ENCODE peak calls at places on chromosome 12, in four cellular contexts. One of them, this sample, is unnamed. For H3K27me3, the result is how much of the 10 kb centered on the place peaks cover.

GRCh38 chr12:20593611-20594010 is 101.5 kb upstream of the SLCO1C1 start:
- DNase-seq in BE2C: no peak
- DNase-seq in dorsolateral prefrontal cortex: no peak
- DNase-seq in uterus: no peak
- DNase-seq in this sample: no peak

GRCh38 chr12:12079291-12079690 is 8.6 kb downstream of the BCL2L14 start:
- DNase-seq in dorsolateral prefrontal cortex: no peak
- DNase-seq in BE2C: no peak
- DNase-seq in uterus: no peak
- DNase-seq in this sample: no peak

GRCh38 chr12:2618291-2618995 is 176.3 kb upstream of the FKBP4 start:
- DNase-seq in BE2C: no peak
- DNase-seq in uterus: no peak
- DNase-seq in dorsolateral prefrontal cortex: no peak
- DNase-seq in this sample: no peak

GRCh38 chr12:132524405-132524804 is 34.5 kb downstream of the FBRSL1 start:
- DNase-seq in BE2C: no peak
- DNase-seq in dorsolateral prefrontal cortex: no peak
- DNase-seq in uterus: no peak
- DNase-seq in this sample: no peak

GRCh38 chr12:60173213-60174170 is 577.7 kb downstream of the SLC16A7 start:
- DNase-seq in dorsolateral prefrontal cortex: no peak
- DNase-seq in BE2C: no peak
- DNase-seq in uterus: no peak
- DNase-seq in this sample: no peak

GRCh38 chr12:111221296-111222026 is 147.4 kb downstream of the PHETA1 start:
- DNase-seq in uterus: no peak
- DNase-seq in dorsolateral prefrontal cortex: no peak
- DNase-seq in BE2C: no peak
- DNase-seq in this sample: no peak

GRCh38 chr12:68841717-68842116 is 33.7 kb downstream of the MDM2 start:
- DNase-seq in BE2C: no peak
- DNase-seq in dorsolateral prefrontal cortex: no peak
- DNase-seq in uterus: no peak
- DNase-seq in this sample: no peak

GRCh38 chr12:1318327-1319031 is 275.9 kb downstream of the FBXL14 start:
- DNase-seq in dorsolateral prefrontal cortex: no peak
- DNase-seq in BE2C: no peak
- DNase-seq in uterus: no peak
- DNase-seq in this sample: peak

GRCh38 chr12:63098851-63099250 is 52.1 kb downstream of the AVPR1A start:
- DNase-seq in BE2C: no peak
- DNase-seq in uterus: no peak
- DNase-seq in dorsolateral prefrontal cortex: no peak
- DNase-seq in this sample: no peak

GRCh38 chr12:90407841-90408240 is 547.1 kb downstream of the CCER1 start:
- DNase-seq in uterus: no peak
- DNase-seq in dorsolateral prefrontal cortex: no peak
- DNase-seq in BE2C: no peak
- DNase-seq in this sample: no peak

GRCh38 chr12:27164330-27165045 is 79.6 kb upstream of the STK38L start:
- DNase-seq in uterus: no peak
- DNase-seq in dorsolateral prefrontal cortex: peak
- DNase-seq in BE2C: no peak
- DNase-seq in this sample: no peak

GRCh38 chr12:58314610-58315009 is 373.2 kb downstream of the ATP23 start:
- DNase-seq in BE2C: no peak
- DNase-seq in dorsolateral prefrontal cortex: no peak
- DNase-seq in uterus: no peak
- DNase-seq in this sample: peak

DNA sequence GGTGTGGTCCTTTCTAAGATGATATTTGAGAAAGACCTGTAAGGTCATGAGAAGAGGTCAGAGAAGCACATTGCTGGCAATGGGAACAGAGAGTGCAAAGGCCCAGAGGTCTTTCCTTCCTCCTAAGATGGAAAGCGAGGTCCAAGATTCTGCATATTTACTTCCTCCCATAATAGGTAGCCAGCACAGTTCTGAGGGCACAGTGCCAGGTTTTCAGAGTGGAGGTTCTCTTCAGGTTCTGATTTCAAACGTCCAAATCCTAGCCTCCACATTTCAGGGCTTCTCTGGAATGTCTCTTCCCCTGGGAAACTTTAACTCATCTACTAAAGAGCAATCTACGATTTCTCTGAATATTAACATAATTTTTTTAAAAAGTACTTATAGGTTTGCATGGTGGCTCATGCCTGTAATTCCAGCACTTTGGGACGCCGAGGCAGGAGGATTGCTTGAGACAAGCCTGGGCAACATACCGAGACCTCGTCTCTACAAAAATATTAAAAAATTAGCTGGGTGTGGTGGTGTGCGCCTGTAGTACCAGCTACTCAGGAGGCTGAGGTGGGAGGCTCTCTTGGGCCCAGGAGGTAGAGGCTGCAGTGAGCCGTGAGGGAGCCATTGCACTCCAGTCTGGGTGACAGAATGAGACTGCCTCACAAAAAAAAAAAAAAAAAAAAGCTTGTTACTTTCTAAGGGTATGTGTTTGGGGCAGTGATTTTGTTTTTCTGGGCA is 526 bp upstream of the MRPL42 start:
- DNase-seq in BE2C: no peak
- DNase-seq in dorsolateral prefrontal cortex: no peak
- DNase-seq in uterus: peak
- DNase-seq in this sample: no peak
- H3K4me3 ChIP-seq in BE2C: peak
- H3K4me3 ChIP-seq in dorsolateral prefrontal cortex: peak
- H3K4me3 ChIP-seq in uterus: peak
- H3K4me3 ChIP-seq in this sample: no peak

GRCh38 chr12:131363841-131364425 is 347.0 kb upstream of the SFSWAP start:
- DNase-seq in BE2C: no peak
- DNase-seq in uterus: no peak
- DNase-seq in dorsolateral prefrontal cortex: no peak
- DNase-seq in this sample: no peak
- TF ChIP-seq CTCF in BE2C: no peak
- TF ChIP-seq CTCF in uterus: no peak
- TF ChIP-seq CTCF in dorsolateral prefrontal cortex: no peak
- TF ChIP-seq CTCF in this sample: no peak

GRCh38 chr12:54560374-54560858 is 11.0 kb downstream of the PDE1B start:
- DNase-seq in uterus: peak
- DNase-seq in dorsolateral prefrontal cortex: peak
- DNase-seq in BE2C: peak
- DNase-seq in this sample: no peak

GRCh38 chr12:54558759-54559158 is 9.4 kb downstream of the PDE1B start:
- DNase-seq in dorsolateral prefrontal cortex: no peak
- DNase-seq in uterus: no peak
- DNase-seq in BE2C: no peak
- DNase-seq in this sample: no peak

GRCh38 chr12:54562720-54563356 is 13.4 kb downstream of the PDE1B start:
- DNase-seq in dorsolateral prefrontal cortex: no peak
- DNase-seq in BE2C: no peak
- DNase-seq in uterus: no peak
- DNase-seq in this sample: no peak

GRCh38 chr12:54563787-54564186 is 14.4 kb downstream of the PDE1B start:
- DNase-seq in dorsolateral prefrontal cortex: no peak
- DNase-seq in BE2C: no peak
- DNase-seq in uterus: no peak
- DNase-seq in this sample: no peak

GRCh38 chr12:54561164-54561563 is 11.8 kb downstream of the PDE1B start:
- DNase-seq in uterus: peak
- DNase-seq in dorsolateral prefrontal cortex: no peak
- DNase-seq in BE2C: no peak
- DNase-seq in this sample: no peak
- H3K27me3 ChIP-seq in uterus: under half
- H3K27me3 ChIP-seq in dorsolateral prefrontal cortex: under half
- H3K27me3 ChIP-seq in BE2C: under half
- H3K27me3 ChIP-seq in this sample: under half

GRCh38 chr12:124683330-124683662 is 115.9 kb upstream of the NCOR2 start:
- DNase-seq in uterus: no peak
- DNase-seq in dorsolateral prefrontal cortex: no peak
- DNase-seq in BE2C: no peak
- DNase-seq in this sample: no peak

GRCh38 chr12:124683725-124684124 is 116.3 kb upstream of the NCOR2 start:
- DNase-seq in uterus: no peak
- DNase-seq in dorsolateral prefrontal cortex: no peak
- DNase-seq in BE2C: no peak
- DNase-seq in this sample: no peak

GRCh38 chr12:124685689-124685993 is 118.2 kb upstream of the NCOR2 start:
- DNase-seq in dorsolateral prefrontal cortex: no peak
- DNase-seq in uterus: no peak
- DNase-seq in BE2C: no peak
- DNase-seq in this sample: no peak

GRCh38 chr12:124684971-124685688 is 117.7 kb upstream of the NCOR2 start:
- DNase-seq in uterus: peak
- DNase-seq in dorsolateral prefrontal cortex: no peak
- DNase-seq in BE2C: peak
- DNase-seq in this sample: no peak

DNA sequence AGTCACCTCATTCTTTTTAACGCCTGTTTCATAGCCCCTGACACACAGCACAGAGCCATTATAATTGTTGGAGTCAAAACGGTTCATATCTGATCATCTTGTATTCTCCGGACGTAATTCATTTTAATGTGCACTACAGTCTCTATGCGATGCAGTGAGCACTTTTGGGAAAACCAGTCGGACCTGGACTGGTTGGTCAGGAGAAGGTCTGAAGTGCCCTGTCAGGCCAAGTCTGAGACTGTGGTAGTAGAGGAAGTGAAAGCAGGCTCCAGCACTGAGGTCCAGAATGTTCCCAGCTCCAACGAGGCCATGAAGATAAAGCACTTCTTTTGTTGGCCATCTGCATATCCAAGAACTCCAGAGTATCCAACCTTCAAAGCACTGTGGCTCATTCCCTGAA is 117.1 kb upstream of the NCOR2 start:
- DNase-seq in BE2C: peak
- DNase-seq in dorsolateral prefrontal cortex: no peak
- DNase-seq in uterus: peak
- DNase-seq in this sample: no peak
- H3K4me3 ChIP-seq in BE2C: peak
- H3K4me3 ChIP-seq in dorsolateral prefrontal cortex: no peak
- H3K4me3 ChIP-seq in uterus: peak
- H3K4me3 ChIP-seq in this sample: peak

This sample was measured in BJ.